ENCODE peak calls at places on chromosomes 5 and 9, in six cellular contexts. T is H1, L is GM12892, A is HepG2, M is K562, F is GM12878. I is an unnamed sample.

GRCh38 chr9:129405089-129405830 is 215.6 kb downstream of the C9orf50 start:
- DNase-seq in T (no peak), L (no peak), A (peak; percentile 47), M (no peak), F (no peak), I (no peak)

GRCh38 chr5:94423411-94423810 is 195.0 kb downstream of the KIAA0825 start:
- DNase-seq in T (no peak), L (no peak), A (no peak), M (no peak), F (no peak), I (no peak)

GRCh38 chr5:14123974-14124482 is 19.1 kb upstream of the TRIO start:
- DNase-seq in T (no peak), L (no peak), A (no peak), M (no peak), F (no peak), I (no peak)

GRCh38 chr5:147483961-147484707 is 25.7 kb downstream of the DPYSL3 start:
- DNase-seq in T (no peak), L (no peak), A (no peak), M (no peak), F (no peak), I (no peak)

GRCh38 chr9:93600504-93600903 is 24.1 kb downstream of the PHF2 start:
- DNase-seq in T (no peak), L (no peak), A (no peak), M (no peak), F (no peak), I (no peak)

GRCh38 chr5:32443541-32444190 is 874 bp downstream of the ZFR start:
- DNase-seq in T (no peak), L (peak; percentile 35), A (no peak), M (peak; percentile 73), F (no peak), I (peak; percentile 43)

GRCh38 chr5:138573949-138574670 is 1.1 kb downstream of the HSPA9 start:
- DNase-seq in T (no peak), L (no peak), A (no peak), M (peak; percentile 27), F (no peak), I (no peak)

GRCh38 chr5:135473956-135474670 is 22.0 kb upstream of the TIFAB start:
- DNase-seq in T (no peak), L (no peak), A (no peak), M (no peak), F (no peak), I (no peak)

GRCh38 chr9:69582544-69583297 is 89.5 kb downstream of the APBA1 start:
- DNase-seq in T (no peak), L (no peak), A (no peak), M (no peak), F (no peak), I (no peak)

DNA sequence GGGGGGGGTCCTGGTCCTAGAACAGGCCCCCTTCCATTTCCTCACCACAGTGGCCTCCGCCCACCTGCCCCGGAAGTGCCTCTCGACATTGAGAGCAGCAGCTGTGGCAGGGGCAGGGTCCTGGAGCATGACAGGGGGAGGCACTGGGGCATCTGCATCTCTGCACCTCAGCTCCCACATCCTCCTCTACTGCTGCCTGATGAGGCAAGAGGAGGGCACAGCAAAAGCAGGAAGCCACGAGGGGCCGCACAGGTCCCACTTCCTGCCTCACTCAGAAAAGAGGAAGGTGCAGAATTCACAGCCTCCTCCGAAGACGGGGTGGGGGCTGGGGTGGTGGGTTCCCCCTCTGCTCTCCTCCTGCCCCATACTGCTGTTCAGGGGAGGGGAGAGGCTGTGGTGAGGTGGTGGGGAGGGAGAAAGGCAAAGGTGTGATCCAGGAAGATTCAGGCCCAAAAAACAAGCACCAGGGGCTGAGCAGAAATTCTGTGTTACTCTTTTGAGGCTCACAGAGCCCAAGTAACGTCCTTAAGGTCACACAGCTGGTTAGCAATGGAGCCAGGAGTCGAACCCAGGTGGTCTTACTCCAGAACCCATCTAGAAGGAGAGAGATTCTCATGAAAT is 14.7 kb downstream of the AKNA start:
- DNase-seq in T (no peak), L (peak; percentile 78), A (no peak), M (no peak), F (peak; percentile 93), I (peak; percentile 74)
- TF ChIP-seq TAF1 in T (no peak), L (no peak), A (no peak), M (no peak), F (peak; percentile 78), I (peak; percentile 20)

DNA sequence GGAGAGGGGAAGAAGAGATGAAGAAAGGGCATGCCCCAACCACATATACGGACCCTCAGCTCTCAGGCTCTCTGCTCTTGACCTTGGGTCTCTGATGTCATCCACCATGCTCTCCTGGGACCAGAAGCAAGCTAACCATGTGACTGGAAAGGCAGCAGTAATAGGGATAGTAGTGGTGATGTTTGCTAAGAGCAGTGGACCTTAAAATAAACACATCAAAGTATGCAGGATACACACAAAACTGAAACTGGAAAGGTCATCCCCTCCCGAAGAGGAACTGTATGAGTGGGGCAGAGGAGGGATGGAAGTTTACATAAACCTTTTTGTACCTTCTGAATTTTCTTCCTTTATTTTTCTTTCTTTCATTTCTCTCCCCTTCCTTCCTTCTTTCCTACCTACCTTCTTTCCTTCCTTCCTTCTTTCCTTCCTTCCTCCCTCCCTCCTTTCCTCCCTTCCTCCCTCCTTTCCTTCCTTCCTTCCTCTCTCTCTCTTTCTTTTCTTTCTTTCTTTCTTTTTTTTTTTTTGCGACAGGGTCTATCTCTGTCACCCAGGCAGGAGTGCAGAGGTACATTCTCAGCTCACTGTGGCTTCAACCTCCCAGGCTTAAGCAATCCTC is 8.1 kb upstream of the PTPN3 start:
- DNase-seq in T (no peak), L (no peak), A (peak; percentile 89), M (no peak), F (no peak), I (no peak)
- TF ChIP-seq POLR2A in T (no peak), L (no peak), A (no peak), M (no peak), F (no peak), I (no peak)

GRCh38 chr5:10248378-10249260 is 1.1 kb downstream of the ATPSCKMT start:
- DNase-seq in T (no peak), L (no peak), A (no peak), M (peak; percentile 82), F (no peak), I (no peak)
- TF ChIP-seq TAF1 in T (no peak), L (no peak), A (no peak), M (no peak), F (no peak), I (no peak)

DNA sequence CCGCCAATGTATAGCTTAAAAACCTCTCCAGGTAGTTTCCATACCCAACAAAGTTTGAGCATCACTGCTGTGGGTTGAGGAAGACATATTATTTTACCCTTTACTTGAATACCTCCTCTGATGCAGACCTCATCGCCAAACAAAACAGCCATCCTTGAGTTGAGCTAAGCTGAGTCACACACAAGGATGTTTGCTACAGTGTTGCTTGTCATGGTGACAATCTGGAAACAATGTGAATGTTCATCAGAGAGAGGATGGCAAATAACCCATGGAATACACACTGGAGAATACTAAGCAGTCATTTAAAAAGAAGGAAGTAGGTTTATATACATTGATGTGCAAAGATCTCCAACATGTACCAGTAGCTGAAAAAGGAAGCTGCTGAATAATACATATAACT is 41.1 kb upstream of the TCF7 start:
- DNase-seq in T (no peak), L (no peak), A (no peak), M (no peak), F (no peak), I (no peak)
- TF ChIP-seq POLR2A in T (no peak), L (no peak), A (no peak), M (no peak), F (no peak), I (no peak)

DNA sequence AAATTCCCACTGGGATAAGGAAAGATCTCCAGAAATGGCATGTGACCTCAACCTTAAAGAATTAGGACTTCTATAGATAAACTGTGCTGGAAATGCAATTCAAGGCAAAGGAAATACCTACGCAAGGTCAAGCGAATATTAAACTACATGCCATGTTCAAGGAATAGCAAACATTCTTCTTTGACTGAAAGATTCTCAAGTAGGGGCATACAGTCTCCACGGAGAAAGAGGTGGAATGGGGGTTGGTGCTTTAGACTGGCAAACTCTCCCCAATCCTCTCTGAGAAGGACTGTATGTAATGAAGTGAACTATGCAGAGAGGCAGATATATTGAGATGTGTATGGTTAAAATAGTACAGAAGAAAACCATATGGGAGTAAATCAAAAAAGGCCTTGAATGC is 6.1 kb downstream of the RICTOR start:
- DNase-seq in T (no peak), L (no peak), A (no peak), M (no peak), F (no peak), I (no peak)
- TF ChIP-seq TAF1 in T (no peak), L (no peak), A (no peak), M (no peak), F (no peak), I (no peak)

GRCh38 chr9:83220737-83221136 is 157.8 kb upstream of the RASEF start:
- DNase-seq in T (no peak), L (no peak), A (peak; percentile 30), M (no peak), F (peak; percentile 7), I (no peak)
- TF ChIP-seq POLR2A in T (no peak), L (no peak), A (no peak), M (no peak), F (no peak), I (no peak)

GRCh38 chr9:14578030-14578429 is 115.2 kb downstream of the ZDHHC21 start:
- DNase-seq in T (no peak), L (no peak), A (no peak), M (no peak), F (no peak), I (no peak)
- TF ChIP-seq TAF1 in T (no peak), L (no peak), A (no peak), M (no peak), F (no peak), I (no peak)

DNA sequence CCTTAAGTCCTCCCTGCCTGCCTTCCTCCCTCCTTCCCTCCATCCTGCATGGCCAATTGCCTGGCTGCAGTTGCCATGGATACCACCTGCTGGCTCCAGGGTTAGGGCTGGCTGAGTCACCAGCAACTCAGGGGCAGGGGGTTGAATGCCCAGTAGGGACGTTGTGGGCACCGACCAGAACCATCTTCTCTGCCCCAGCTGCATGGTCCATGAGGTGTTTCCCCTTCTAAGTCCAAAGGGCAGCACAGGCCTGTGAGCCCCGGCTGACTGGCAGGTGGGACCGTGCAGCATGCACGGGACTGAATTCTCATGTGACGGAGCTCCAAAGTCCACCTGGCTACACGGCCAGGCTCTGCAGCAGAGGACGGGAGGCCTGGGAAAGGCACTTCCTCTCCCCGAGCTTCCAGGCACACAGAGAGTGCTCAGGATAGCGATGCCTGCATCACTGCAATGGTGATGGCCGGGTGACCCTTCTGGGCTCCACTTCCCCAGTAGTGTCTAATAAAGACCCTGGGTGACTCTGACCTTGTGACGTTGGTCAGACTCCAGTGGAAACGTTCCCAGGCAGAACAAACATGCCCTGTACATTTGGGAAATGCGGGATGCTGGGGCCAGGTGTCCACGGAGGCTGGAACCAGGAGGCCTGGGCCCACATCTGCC is 5.7 kb downstream of the ASS1 start:
- DNase-seq in T (no peak), L (no peak), A (peak; percentile 90), M (no peak), F (no peak), I (no peak)
- TF ChIP-seq POLR2A in T (no peak), L (no peak), A (peak; percentile 73), M (no peak), F (no peak), I (no peak)

DNA sequence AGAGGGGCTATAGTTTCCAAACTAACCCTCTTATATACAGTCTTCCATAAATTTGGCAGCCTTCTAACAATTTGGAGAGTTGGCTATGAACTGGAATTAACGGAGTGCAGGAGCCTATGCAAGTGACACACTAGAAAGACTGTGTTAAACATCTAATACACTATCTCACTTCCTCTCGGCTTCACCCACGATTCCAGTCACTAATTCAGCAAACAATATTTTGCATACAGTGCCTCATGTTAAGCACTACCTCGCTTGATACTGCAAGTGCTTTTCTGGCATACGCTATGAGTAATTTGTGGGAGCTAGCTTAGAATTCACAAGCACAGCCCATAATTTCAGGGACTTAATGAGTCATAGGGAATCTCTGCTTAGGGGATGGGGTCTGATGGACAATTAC is 102.5 kb downstream of the ST8SIA4 start:
- DNase-seq in T (no peak), L (no peak), A (no peak), M (no peak), F (no peak), I (no peak)
- TF ChIP-seq TAF1 in T (no peak), L (no peak), A (no peak), M (no peak), F (no peak), I (no peak)